ENCODE peak calls at places on chromosomes 7 and 10, in ten cellular contexts. B is NCI-H2107; U is activated T-helper 2 cell treated with anti-CD3 and anti-CD28 coated beads, Interferon-gamma antibody, Interleukin-2, Interleukin-4, amounts not matched to agents 10 μg/mL and 5 μg/mL and 100 μg/mL, durations not matched to agents 14 hours and 24 hours and 36 hours; X is breast epithelium; J is anterior cingulate cortex; D is cardiac fibroblast; W is nucleus accumbens; E is epithelial cell of esophagus; M is neural progenitor cell; T is stimulated activated CD8-positive, alpha-beta memory T cell treated with anti-CD3 and anti-CD28 coated beads, Interleukin-4, amount 100 ng/mL, for 1 hour. L is an unnamed sample.
A peak's percentile ranks its signal among the peaks of the same experiment; 100 is the strongest.

GRCh38 chr10:103448751-103449150 is 3.4 kb downstream of the CALHM2 start:
- DNase-seq in B (no peak), U (no peak), X (no peak), J (no peak), D (peak; percentile 90), W (no peak), E (peak; percentile 75), M (no peak), T (no peak), L (no peak)

GRCh38 chr7:70504254-70504653 is 627.7 kb upstream of the GALNT17 start:
- DNase-seq in B (no peak), U (no peak), X (no peak), J (no peak), D (no peak), W (no peak), E (no peak), M (no peak), T (no peak), L (no peak)

GRCh38 chr10:79070091-79070610 is 1.4 kb downstream of the ZMIZ1 start:
- DNase-seq in B (no peak), U (no peak), X (no peak), J (peak; percentile 41), D (peak; percentile 42), W (peak; percentile 42), E (no peak), M (peak; percentile 85), T (no peak), L (no peak)

GRCh38 chr10:28135258-28135657 is 136.4 kb upstream of the ODAD2 start:
- DNase-seq in B (no peak), U (no peak), X (no peak), J (no peak), D (no peak), W (no peak), E (peak; percentile 4), M (no peak), T (no peak), L (no peak)

GRCh38 chr7:42414961-42415505 is 178.0 kb upstream of the GLI3 start:
- DNase-seq in B (no peak), U (no peak), X (no peak), J (no peak), D (peak; percentile 3), W (no peak), E (peak; percentile 19), M (no peak), T (no peak), L (no peak)

GRCh38 chr7:128017880-128018845 is 13.1 kb downstream of the LRRC4 start:
- DNase-seq in B (no peak), U (no peak), X (no peak), J (no peak), D (no peak), W (no peak), E (peak; percentile 93), M (no peak), T (no peak), L (no peak)

GRCh38 chr7:77991656-77992055 is 193.1 kb downstream of the PHTF2 start:
- DNase-seq in B (no peak), U (no peak), X (no peak), J (no peak), D (no peak), W (no peak), E (no peak), M (no peak), T (no peak), L (no peak)

GRCh38 chr7:156127166-156128134 is 315.2 kb upstream of the SHH start:
- DNase-seq in B (no peak), U (no peak), X (no peak), J (no peak), D (no peak), W (no peak), E (no peak), M (no peak), T (no peak), L (no peak)

GRCh38 chr7:23696916-23697441 is 13.0 kb upstream of the STK31 start:
- DNase-seq in B (no peak), U (peak; percentile 25), X (no peak), J (no peak), D (peak; percentile 73), W (no peak), E (peak; percentile 71), M (peak; percentile 80), T (peak; percentile 19), L (no peak)

GRCh38 chr7:54728411-54728810 is 30.6 kb downstream of the SEC61G start:
- DNase-seq in B (no peak), U (no peak), X (no peak), J (no peak), D (no peak), W (no peak), E (no peak), M (no peak), T (no peak), L (no peak)

GRCh38 chr10:5108658-5109416 is 14.6 kb downstream of the AKR1C3 start:
- DNase-seq in B (no peak), U (no peak), X (no peak), J (no peak), D (no peak), W (no peak), E (no peak), M (no peak), T (no peak), L (no peak)

GRCh38 chr10:117543245-117543998 is 876 bp downstream of the EMX2 start:
- DNase-seq in B (no peak), U (no peak), X (no peak), J (no peak), D (peak; percentile 17), W (no peak), E (peak; percentile 24), M (peak; percentile 86), T (no peak), L (no peak)

GRCh38 chr7:28364082-28364481 is 48.2 kb upstream of the CREB5 start:
- DNase-seq in B (no peak), U (no peak), X (no peak), J (no peak), D (no peak), W (no peak), E (peak; percentile 5), M (no peak), T (no peak), L (no peak)

GRCh38 chr10:76675951-76676587 is 961.5 kb downstream of the KCNMA1 start:
- DNase-seq in B (no peak), U (no peak), X (no peak), J (peak; percentile 78), D (peak; percentile 47), W (peak; percentile 74), E (peak; percentile 14), M (no peak), T (no peak), L (no peak)

GRCh38 chr10:5565205-5565545 is 40.4 kb downstream of the CALML3 start:
- DNase-seq in B (no peak), U (no peak), X (peak; percentile 15), J (no peak), D (no peak), W (no peak), E (no peak), M (no peak), T (no peak), L (no peak)

GRCh38 chr10:75233444-75234016 is 2.2 kb downstream of the COMTD1 start:
- DNase-seq in B (no peak), U (no peak), X (no peak), J (no peak), D (no peak), W (no peak), E (no peak), M (peak; percentile 8), T (no peak), L (no peak)

GRCh38 chr10:78502208-78502943 is 468.7 kb downstream of the RPS24 start:
- DNase-seq in B (no peak), U (no peak), X (no peak), J (no peak), D (peak; percentile 46), W (no peak), E (no peak), M (no peak), T (no peak), L (no peak)

GRCh38 chr10:79102056-79102874 is 33.5 kb downstream of the ZMIZ1 start:
- DNase-seq in B (no peak), U (no peak), X (no peak), J (no peak), D (peak; percentile 38), W (peak; percentile 52), E (peak; percentile 20), M (peak; percentile 50), T (no peak), L (no peak)

GRCh38 chr7:90178592-90179279 is 24.5 kb downstream of the STEAP1 start:
- DNase-seq in B (no peak), U (no peak), X (no peak), J (no peak), D (peak; percentile 55), W (no peak), E (peak; percentile 88), M (peak; percentile 4), T (no peak), L (no peak)

GRCh38 chr7:37416739-37417474 is 31.8 kb downstream of the ELMO1 start:
- DNase-seq in B (no peak), U (no peak), X (no peak), J (no peak), D (no peak), W (no peak), E (no peak), M (no peak), T (no peak), L (no peak)

GRCh38 chr7:74289660-74290589 is 718 bp downstream of the CLIP2 start:
- DNase-seq in B (no peak), U (no peak), X (no peak), J (peak; percentile 26), D (peak; percentile 37), W (peak; percentile 45), E (no peak), M (peak; percentile 40), T (no peak), L (no peak)

GRCh38 chr7:128909605-128910568 is 622 bp downstream of the KCP start:
- DNase-seq in B (no peak), U (no peak), X (peak; percentile 48), J (no peak), D (peak; percentile 68), W (no peak), E (peak; percentile 58), M (peak; percentile 70), T (no peak), L (no peak)

GRCh38 chr10:55630491-55631056 is 730.5 kb downstream of the ZWINT start:
- DNase-seq in B (no peak), U (no peak), X (no peak), J (no peak), D (no peak), W (no peak), E (peak; percentile 46), M (peak; percentile 58), T (no peak), L (no peak)

GRCh38 chr10:67697646-67698245 is 1.8 kb upstream of the CTNNA3 start:
- DNase-seq in B (no peak), U (no peak), X (no peak), J (no peak), D (peak; percentile 76), W (no peak), E (peak; percentile 57), M (peak; percentile 45), T (no peak), L (no peak)

GRCh38 chr10:109474817-109475216 is 448.5 kb downstream of the XPNPEP1 start:
- DNase-seq in B (no peak), U (no peak), X (no peak), J (no peak), D (no peak), W (no peak), E (no peak), M (peak; percentile 84), T (no peak), L (no peak)

GRCh38 chr10:97584060-97584797 is at the start of gene HOGA1:
- DNase-seq in B (no peak), U (no peak), X (no peak), J (peak; percentile 92), D (peak; percentile 72), W (peak; percentile 88), E (peak; percentile 83), M (peak; percentile 36), T (no peak), L (peak; percentile 100)

GRCh38 chr7:158428842-158429753 is 158.5 kb downstream of the PTPRN2 start:
- DNase-seq in B (no peak), U (no peak), X (no peak), J (no peak), D (no peak), W (no peak), E (no peak), M (no peak), T (no peak), L (no peak)

L was measured in cerebellar nuclear complex.